ENCODE peak calls at places on chromosomes 11 and 22, in five cellular contexts. One of them, this sample, is unnamed.
A peak's percentile ranks its signal among the peaks of the same experiment; 100 is the strongest.

GRCh38 chr11:108758458-108758857 is 93.6 kb downstream of the DDX10 start:
- DNase-seq in HFF-Myc: no peak
- DNase-seq in body of pancreas: no peak
- DNase-seq in astrocyte of the spinal cord: no peak
- DNase-seq in SK-N-SH: no peak
- DNase-seq in this sample: no peak

GRCh38 chr11:26948881-26949280 is 45.0 kb upstream of the FIBIN start:
- DNase-seq in astrocyte of the spinal cord: peak; percentile 46
- DNase-seq in SK-N-SH: no peak
- DNase-seq in HFF-Myc: no peak
- DNase-seq in body of pancreas: no peak
- DNase-seq in this sample: no peak

GRCh38 chr11:43810929-43811596 is 69.6 kb upstream of the ALKBH3 start:
- DNase-seq in SK-N-SH: no peak
- DNase-seq in HFF-Myc: no peak
- DNase-seq in body of pancreas: no peak
- DNase-seq in astrocyte of the spinal cord: no peak
- DNase-seq in this sample: no peak

GRCh38 chr11:26344647-26345046 is 12.7 kb downstream of the ANO3 start:
- DNase-seq in HFF-Myc: no peak
- DNase-seq in SK-N-SH: no peak
- DNase-seq in astrocyte of the spinal cord: peak; percentile 5
- DNase-seq in body of pancreas: no peak
- DNase-seq in this sample: no peak

GRCh38 chr11:120735035-120735434 is 223.5 kb downstream of the GRIK4 start:
- DNase-seq in SK-N-SH: no peak
- DNase-seq in astrocyte of the spinal cord: no peak
- DNase-seq in body of pancreas: no peak
- DNase-seq in HFF-Myc: no peak
- DNase-seq in this sample: no peak

GRCh38 chr11:28835790-28836189 is 727.6 kb downstream of the METTL15 start:
- DNase-seq in SK-N-SH: no peak
- DNase-seq in body of pancreas: no peak
- DNase-seq in HFF-Myc: no peak
- DNase-seq in astrocyte of the spinal cord: peak; percentile 68
- DNase-seq in this sample: no peak

GRCh38 chr22:21865041-21865440 is 2.4 kb downstream of the MAPK1 start:
- DNase-seq in body of pancreas: peak; percentile 45
- DNase-seq in HFF-Myc: peak; percentile 46
- DNase-seq in SK-N-SH: peak; percentile 54
- DNase-seq in astrocyte of the spinal cord: peak; percentile 82
- DNase-seq in this sample: no peak

GRCh38 chr11:130692220-130692619 is 224.1 kb downstream of the SNX19 start:
- DNase-seq in SK-N-SH: peak; percentile 23
- DNase-seq in body of pancreas: no peak
- DNase-seq in HFF-Myc: no peak
- DNase-seq in astrocyte of the spinal cord: no peak
- DNase-seq in this sample: no peak

GRCh38 chr11:112822478-112823274 is 138.5 kb upstream of the NCAM1 start:
- DNase-seq in HFF-Myc: no peak
- DNase-seq in body of pancreas: no peak
- DNase-seq in SK-N-SH: no peak
- DNase-seq in astrocyte of the spinal cord: no peak
- DNase-seq in this sample: peak; percentile 95

GRCh38 chr11:121418625-121419114 is 33.4 kb upstream of the SORL1 start:
- DNase-seq in HFF-Myc: no peak
- DNase-seq in SK-N-SH: no peak
- DNase-seq in body of pancreas: no peak
- DNase-seq in astrocyte of the spinal cord: no peak
- DNase-seq in this sample: no peak

GRCh38 chr22:20606041-20606783 is 98.8 kb downstream of the MED15 start:
- DNase-seq in HFF-Myc: no peak
- DNase-seq in SK-N-SH: peak; percentile 64
- DNase-seq in astrocyte of the spinal cord: peak; percentile 55
- DNase-seq in body of pancreas: peak; percentile 93
- DNase-seq in this sample: peak; percentile 79

GRCh38 chr22:49999063-49999900 is 13.3 kb downstream of the IL17REL start:
- DNase-seq in HFF-Myc: no peak
- DNase-seq in body of pancreas: peak; percentile 13
- DNase-seq in astrocyte of the spinal cord: no peak
- DNase-seq in SK-N-SH: peak; percentile 96
- DNase-seq in this sample: no peak

GRCh38 chr11:68402355-68403031 is 58.1 kb upstream of the PPP6R3 start:
- DNase-seq in SK-N-SH: no peak
- DNase-seq in body of pancreas: no peak
- DNase-seq in HFF-Myc: no peak
- DNase-seq in astrocyte of the spinal cord: no peak
- DNase-seq in this sample: peak; percentile 19

GRCh38 chr11:8389034-8389996 is 125.6 kb upstream of the LMO1 start:
- DNase-seq in SK-N-SH: no peak
- DNase-seq in HFF-Myc: no peak
- DNase-seq in astrocyte of the spinal cord: peak; percentile 37
- DNase-seq in body of pancreas: peak; percentile 34
- DNase-seq in this sample: no peak

GRCh38 chr11:112734207-112734606 is 227.0 kb upstream of the NCAM1 start:
- DNase-seq in SK-N-SH: no peak
- DNase-seq in astrocyte of the spinal cord: peak; percentile 34
- DNase-seq in body of pancreas: no peak
- DNase-seq in HFF-Myc: no peak
- DNase-seq in this sample: no peak

GRCh38 chr22:27120036-27120435 is 462.6 kb downstream of the MIAT start:
- DNase-seq in astrocyte of the spinal cord: no peak
- DNase-seq in HFF-Myc: no peak
- DNase-seq in body of pancreas: no peak
- DNase-seq in SK-N-SH: no peak
- DNase-seq in this sample: no peak

GRCh38 chr11:42311504-42311903 is 852.1 kb upstream of the LRRC4C start:
- DNase-seq in astrocyte of the spinal cord: no peak
- DNase-seq in HFF-Myc: no peak
- DNase-seq in body of pancreas: no peak
- DNase-seq in SK-N-SH: no peak
- DNase-seq in this sample: no peak

GRCh38 chr11:8649361-8649760 is 33.1 kb downstream of the TRIM66 start:
- DNase-seq in astrocyte of the spinal cord: peak; percentile 48
- DNase-seq in HFF-Myc: no peak
- DNase-seq in SK-N-SH: no peak
- DNase-seq in body of pancreas: no peak
- DNase-seq in this sample: no peak

GRCh38 chr11:119572481-119573424 is 149.8 kb upstream of the THY1 start:
- DNase-seq in astrocyte of the spinal cord: no peak
- DNase-seq in body of pancreas: no peak
- DNase-seq in SK-N-SH: no peak
- DNase-seq in HFF-Myc: no peak
- DNase-seq in this sample: no peak

DNA sequence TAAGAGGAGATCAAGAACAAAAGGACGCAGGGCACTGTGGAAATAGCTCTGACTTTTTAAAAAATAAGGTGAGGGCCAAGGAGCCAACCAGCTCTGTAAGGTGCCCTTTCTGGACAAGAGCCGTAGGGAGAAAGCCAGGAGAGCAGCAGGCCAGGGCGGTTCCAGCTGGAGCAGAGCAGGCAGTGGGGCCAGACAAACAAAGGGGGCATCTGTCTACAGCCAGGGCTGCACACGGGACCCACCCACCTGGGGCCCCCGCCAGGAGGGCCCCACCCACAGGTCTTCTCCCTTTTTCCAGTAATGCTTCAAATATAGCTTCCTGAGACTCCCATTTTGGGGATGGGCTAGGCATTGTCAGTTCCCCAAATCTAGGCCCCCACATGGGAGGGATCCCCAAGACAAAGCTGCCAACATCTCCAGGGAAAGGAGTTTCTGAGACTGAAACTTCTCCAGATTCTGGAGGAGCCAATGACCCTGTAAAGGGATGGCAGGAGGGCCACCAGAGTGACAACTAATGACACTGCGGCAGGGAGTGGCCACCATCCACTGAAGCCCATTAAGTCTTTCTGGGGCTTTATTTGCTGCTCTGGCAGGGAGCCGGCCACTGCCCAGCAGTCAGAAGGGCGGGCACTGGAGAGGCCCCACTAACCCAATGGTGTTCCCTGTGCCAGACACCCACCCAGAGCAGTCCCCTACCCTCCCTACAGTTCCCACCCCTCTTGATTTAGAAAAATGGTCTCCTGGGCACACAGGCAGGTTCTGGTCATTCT is 1.9 kb downstream of the ZFTA start:
- DNase-seq in SK-N-SH: peak; percentile 54
- DNase-seq in astrocyte of the spinal cord: no peak
- DNase-seq in body of pancreas: no peak
- DNase-seq in HFF-Myc: no peak
- DNase-seq in this sample: no peak
- H3K4me3 ChIP-seq in SK-N-SH: peak overlapping the region; percentile 89
- H3K4me3 ChIP-seq in astrocyte of the spinal cord: peak overlapping the region; percentile 89
- H3K4me3 ChIP-seq in body of pancreas: no peak overlapping the region
- H3K4me3 ChIP-seq in HFF-Myc: peak overlapping the region; percentile 90
- H3K4me3 ChIP-seq in this sample: no peak overlapping the region

DNA sequence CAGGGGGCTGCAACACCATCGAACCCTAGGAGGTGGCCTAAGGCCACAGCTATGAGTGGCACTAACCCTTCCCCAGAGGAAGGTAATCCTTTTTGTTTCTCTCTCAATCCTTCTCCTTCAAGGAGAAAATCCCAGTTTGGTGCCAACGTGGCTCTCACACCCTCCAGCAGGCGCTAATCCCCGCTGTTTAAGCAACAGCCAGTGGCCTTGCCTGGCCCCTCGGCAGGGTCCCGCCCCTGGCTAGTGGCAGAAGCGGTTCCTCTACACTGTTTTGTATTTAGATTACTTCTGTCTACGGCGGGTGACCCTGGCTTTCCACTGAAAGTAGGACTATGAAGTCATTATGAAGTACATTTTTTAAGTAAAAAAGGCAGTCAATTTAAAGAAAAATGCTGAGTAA is 15.5 kb downstream of the GNAZ start:
- DNase-seq in body of pancreas: no peak
- DNase-seq in astrocyte of the spinal cord: no peak
- DNase-seq in SK-N-SH: no peak
- DNase-seq in HFF-Myc: no peak
- DNase-seq in this sample: peak; percentile 92
- TF ChIP-seq CTCF in body of pancreas: no peak
- TF ChIP-seq CTCF in astrocyte of the spinal cord: no peak
- TF ChIP-seq CTCF in SK-N-SH: no peak
- TF ChIP-seq CTCF in HFF-Myc: no peak
- TF ChIP-seq CTCF in this sample: no peak

DNA sequence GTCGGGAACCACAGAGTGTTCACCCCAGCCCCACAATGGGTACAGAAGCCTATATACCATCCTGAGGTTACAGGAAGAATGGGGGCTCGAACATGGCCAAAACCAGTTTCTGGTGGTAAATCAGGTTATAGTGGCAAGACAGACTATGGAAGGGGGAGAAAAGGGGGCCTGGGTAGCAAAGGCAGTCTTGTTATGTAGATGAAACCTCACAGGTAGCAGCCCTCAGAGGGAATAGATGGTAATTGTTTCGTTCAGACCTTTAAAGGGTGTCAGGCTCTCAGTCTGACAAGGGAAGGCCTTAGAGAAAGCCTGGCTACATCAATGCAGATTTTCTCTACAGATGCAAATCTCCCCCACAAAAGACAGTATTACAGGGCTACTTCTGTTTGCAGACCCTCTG is 3.4 kb downstream of the CAPN1 start:
- DNase-seq in SK-N-SH: no peak
- DNase-seq in body of pancreas: no peak
- DNase-seq in astrocyte of the spinal cord: no peak
- DNase-seq in HFF-Myc: no peak
- DNase-seq in this sample: no peak
- H3K4me3 ChIP-seq in SK-N-SH: no peak overlapping the region
- H3K4me3 ChIP-seq in body of pancreas: no peak overlapping the region
- H3K4me3 ChIP-seq in astrocyte of the spinal cord: no peak overlapping the region
- H3K4me3 ChIP-seq in HFF-Myc: no peak overlapping the region
- H3K4me3 ChIP-seq in this sample: no peak overlapping the region

GRCh38 chr22:41963453-41964105 is 5.7 kb upstream of the SEPTIN3 start:
- DNase-seq in HFF-Myc: no peak
- DNase-seq in astrocyte of the spinal cord: peak; percentile 46
- DNase-seq in body of pancreas: no peak
- DNase-seq in SK-N-SH: no peak
- DNase-seq in this sample: peak; percentile 56

GRCh38 chr22:41952713-41953112 is 763 bp downstream of the SMIM45 start:
- DNase-seq in body of pancreas: no peak
- DNase-seq in SK-N-SH: no peak
- DNase-seq in astrocyte of the spinal cord: no peak
- DNase-seq in HFF-Myc: no peak
- DNase-seq in this sample: no peak

GRCh38 chr22:41957941-41958556 is 6.1 kb downstream of the SMIM45 start:
- DNase-seq in HFF-Myc: no peak
- DNase-seq in astrocyte of the spinal cord: no peak
- DNase-seq in body of pancreas: no peak
- DNase-seq in SK-N-SH: no peak
- DNase-seq in this sample: no peak
- TF ChIP-seq CTCF in HFF-Myc: no peak
- TF ChIP-seq CTCF in astrocyte of the spinal cord: no peak
- TF ChIP-seq CTCF in body of pancreas: no peak
- TF ChIP-seq CTCF in SK-N-SH: no peak
- TF ChIP-seq CTCF in this sample: no peak

DNA sequence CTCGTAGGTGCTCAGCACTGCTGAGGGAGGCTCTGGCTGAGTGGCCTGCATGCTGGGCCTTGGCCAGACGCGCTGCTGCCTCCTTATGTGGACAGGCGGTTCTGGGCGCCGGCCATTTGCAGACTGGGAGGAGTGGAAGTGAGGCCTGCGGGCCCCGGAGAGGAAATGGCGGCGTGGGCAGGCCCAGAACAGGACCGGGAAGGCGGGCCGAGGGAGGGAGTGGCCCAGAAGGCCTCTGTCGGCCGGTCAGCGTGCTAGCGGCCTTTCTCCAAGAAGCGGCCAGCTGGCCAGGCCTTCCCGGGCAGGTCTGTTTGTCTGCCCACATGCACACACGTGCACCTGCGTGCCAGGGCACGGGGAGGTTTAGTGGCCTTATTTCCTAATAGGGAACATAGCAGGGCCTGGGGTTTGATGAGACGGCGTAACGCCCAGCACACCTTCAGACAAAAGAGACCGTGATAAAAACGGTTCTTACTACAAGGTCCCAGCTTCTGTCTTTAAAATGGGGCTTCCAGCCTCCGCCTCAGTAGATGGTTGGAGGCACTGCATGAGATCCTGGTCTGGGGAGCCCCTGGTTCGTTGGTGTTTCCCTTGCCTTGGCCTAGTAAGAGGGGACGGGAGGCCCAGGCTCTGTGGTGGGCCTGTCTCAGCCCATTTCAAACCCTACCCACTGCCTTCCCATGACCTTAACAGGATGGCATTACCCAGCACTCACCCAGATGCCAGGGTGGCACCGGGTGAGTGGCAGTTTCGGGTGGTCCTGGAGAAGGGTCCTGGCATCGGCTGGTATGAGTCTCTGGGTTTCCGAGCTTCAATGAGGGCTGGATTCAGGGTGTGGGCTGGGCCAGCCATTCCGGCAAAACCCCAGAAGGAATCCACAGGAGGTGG is 65.1 kb upstream of the PPARA start:
- DNase-seq in HFF-Myc: no peak
- DNase-seq in body of pancreas: peak; percentile 94
- DNase-seq in astrocyte of the spinal cord: peak; percentile 77
- DNase-seq in SK-N-SH: peak; percentile 74
- DNase-seq in this sample: no peak
- H3K4me3 ChIP-seq in HFF-Myc: peak overlapping the region; percentile 69
- H3K4me3 ChIP-seq in body of pancreas: no peak overlapping the region
- H3K4me3 ChIP-seq in astrocyte of the spinal cord: peak overlapping the region; percentile 86
- H3K4me3 ChIP-seq in SK-N-SH: peak overlapping the region; percentile 92
- H3K4me3 ChIP-seq in this sample: no peak overlapping the region